ENCODE peak calls at places on chromosomes 4 and X, in four cellular contexts. J is GM23248, P is left cardiac atrium, W is fibroblast of lung. K is an unnamed sample.

GRCh38 chrX:153157450-153157849 is 21.6 kb upstream of the MAGEA1 start:
- DNase-seq in W (no peak), P (no peak), J (no peak), K (no peak)

GRCh38 chr4:73822812-73823480 is 13.5 kb upstream of the CXCL6 start:
- DNase-seq in P (no peak), W (no peak), J (no peak), K (peak; percentile 55)

GRCh38 chr4:15542795-15543194 is 73.1 kb downstream of the CC2D2A start:
- DNase-seq in J (no peak), P (no peak), W (no peak), K (no peak)

GRCh38 chrX:75038925-75039324 is 113.7 kb upstream of the NEXMIF start:
- DNase-seq in J (peak; percentile 18), W (peak; percentile 8), P (no peak), K (no peak)

GRCh38 chr4:130689182-130689581 is 1593.2 kb downstream of the C4orf33 start:
- DNase-seq in P (no peak), J (no peak), W (no peak), K (no peak)

GRCh38 chr4:39539026-39539690 is 11.9 kb upstream of the UGDH start:
- DNase-seq in W (peak; percentile 57), P (no peak), J (no peak), K (no peak)

GRCh38 chr4:149248191-149248590 is 567.5 kb downstream of the IQCM start:
- DNase-seq in P (no peak), W (no peak), J (no peak), K (no peak)

GRCh38 chrX:43860646-43861370 is 21.4 kb downstream of the MAOB start:
- DNase-seq in P (no peak), W (peak; percentile 16), J (peak; percentile 4), K (no peak)

GRCh38 chr4:89245459-89245858 is 62.1 kb downstream of the GPRIN3 start:
- DNase-seq in W (no peak), J (no peak), P (no peak), K (no peak)

GRCh38 chr4:4690854-4691253 is 149.0 kb upstream of the STX18 start:
- DNase-seq in W (no peak), P (no peak), J (no peak), K (no peak)

GRCh38 chr4:101279377-101279871 is 67.9 kb downstream of the PPP3CA start:
- DNase-seq in W (peak; percentile 92), P (peak; percentile 50), J (peak; percentile 97), K (peak; percentile 97)

GRCh38 chrX:121154858-121155404 is 107.5 kb downstream of the GLUD2 start:
- DNase-seq in J (no peak), W (no peak), P (no peak), K (no peak)

GRCh38 chr4:2424581-2424980 is 5.8 kb downstream of the CFAP99 start:
- DNase-seq in J (peak; percentile 74), W (no peak), P (no peak), K (peak; percentile 45)

K was measured in foreskin fibroblast.